ENCODE peak calls at places on chromosomes 4 and X, in five cellular contexts. X is pancreas; O is CD4-positive, alpha-beta T cell; J is upper lobe of right lung; Z is mammary epithelial cell. E is an unnamed sample.

GRCh38 chrX:10045327-10046000 is 78.3 kb downstream of the CLDN34 start:
- DNase-seq in O (no peak), X (peak; percentile 62), J (no peak), Z (no peak), E (no peak)

GRCh38 chrX:8179653-8180052 is 8.6 kb upstream of the VCX2 start:
- DNase-seq in J (no peak), Z (no peak), X (no peak), O (no peak), E (no peak)

GRCh38 chrX:39810901-39811300 is 286.9 kb downstream of the BCOR start:
- DNase-seq in Z (no peak), O (no peak), X (no peak), J (no peak), E (no peak)

GRCh38 chr4:129526812-129527211 is 430.9 kb downstream of the C4orf33 start:
- DNase-seq in J (no peak), O (no peak), Z (no peak), X (no peak), E (peak; percentile 1)

GRCh38 chr4:73379946-73380345 is 24.1 kb upstream of the ALB start:
- DNase-seq in X (no peak), Z (peak; percentile 45), J (no peak), O (no peak), E (no peak)

GRCh38 chr4:180664766-180665368 is 1578.3 kb upstream of the TENM3 start:
- DNase-seq in X (peak; percentile 28), O (no peak), Z (peak; percentile 63), J (no peak), E (peak; percentile 92)

GRCh38 chrX:122906726-122907125 is 277.4 kb upstream of the GRIA3 start:
- DNase-seq in J (no peak), X (no peak), O (no peak), Z (no peak), E (no peak)

GRCh38 chrX:1582686-1583437 is 8.5 kb upstream of the AKAP17A start:
- DNase-seq in O (no peak), Z (peak; percentile 52), J (no peak), X (no peak), E (peak; percentile 58)

GRCh38 chr4:99610605-99611172 is 36.1 kb downstream of the MTTP start:
- DNase-seq in O (no peak), Z (no peak), X (no peak), J (no peak), E (no peak)

GRCh38 chr4:139625487-139625886 is 40.1 kb upstream of the MGST2 start:
- DNase-seq in X (peak; percentile 54), J (no peak), O (no peak), Z (no peak), E (no peak)

GRCh38 chrX:100447563-100448397 is 37.7 kb upstream of the PCDH19 start:
- DNase-seq in O (no peak), X (peak; percentile 36), J (no peak), Z (peak; percentile 2), E (peak; percentile 20)

GRCh38 chr4:76208005-76208765 is 5.4 kb downstream of the SCARB2 start:
- DNase-seq in O (no peak), X (peak; percentile 69), Z (peak; percentile 85), J (peak; percentile 78), E (no peak)

GRCh38 chr4:176755624-176756023 is 37.1 kb downstream of the VEGFC start:
- DNase-seq in J (no peak), X (no peak), O (no peak), Z (no peak), E (no peak)

GRCh38 chrX:118780509-118780908 is 43.1 kb upstream of the ZCCHC12 start:
- DNase-seq in O (no peak), Z (no peak), J (no peak), X (no peak), E (no peak)

GRCh38 chr4:100696531-100696930 is 178.7 kb upstream of the EMCN start:
- DNase-seq in X (no peak), J (no peak), Z (no peak), O (no peak), E (no peak)

GRCh38 chr4:5460106-5460801 is 248.1 kb downstream of the EVC2 start:
- DNase-seq in Z (no peak), X (no peak), O (no peak), J (peak; percentile 61), E (peak; percentile 8)

GRCh38 chrX:86148024-86148511 is at the start of gene DACH2:
- DNase-seq in O (peak; percentile 42), X (peak; percentile 84), J (peak; percentile 85), Z (peak; percentile 75), E (no peak)

GRCh38 chr4:158949094-158949493 is 153.8 kb upstream of the RAPGEF2 start:
- DNase-seq in O (no peak), J (no peak), Z (peak; percentile 68), X (no peak), E (no peak)

GRCh38 chr4:115945026-115945425 is 831.6 kb upstream of the NDST4 start:
- DNase-seq in Z (no peak), J (no peak), X (no peak), O (no peak), E (no peak)

GRCh38 chr4:89704651-89705395 is 132.1 kb downstream of the SNCA start:
- DNase-seq in X (no peak), O (no peak), Z (no peak), J (no peak), E (no peak)

GRCh38 chr4:8897768-8898167 is 26.1 kb upstream of the HMX1 start:
- DNase-seq in X (no peak), J (no peak), O (no peak), Z (peak; percentile 37), E (no peak)

GRCh38 chr4:1357356-1358248 is 10.6 kb downstream of the UVSSA start:
- DNase-seq in J (no peak), X (no peak), Z (no peak), O (no peak), E (no peak)

GRCh38 chr4:1354983-1355275 is 7.9 kb downstream of the UVSSA start:
- DNase-seq in Z (no peak), J (no peak), X (no peak), O (no peak), E (no peak)

GRCh38 chr4:1354136-1354982 is 7.4 kb downstream of the UVSSA start:
- DNase-seq in J (no peak), X (peak; percentile 36), O (no peak), Z (no peak), E (no peak)

GRCh38 chr4:1355378-1355777 is 8.4 kb downstream of the UVSSA start:
- DNase-seq in Z (no peak), O (no peak), X (peak; percentile 24), J (no peak), E (no peak)

GRCh38 chr4:1356181-1356998 is 9.4 kb downstream of the UVSSA start:
- DNase-seq in Z (peak; percentile 6), O (peak; percentile 66), X (peak; percentile 65), J (no peak), E (peak; percentile 41)
- TF ChIP-seq CTCF in Z (peak; percentile 74), O (peak; percentile 80), X (peak; percentile 66), J (peak; percentile 84), E (peak; percentile 81)

DNA sequence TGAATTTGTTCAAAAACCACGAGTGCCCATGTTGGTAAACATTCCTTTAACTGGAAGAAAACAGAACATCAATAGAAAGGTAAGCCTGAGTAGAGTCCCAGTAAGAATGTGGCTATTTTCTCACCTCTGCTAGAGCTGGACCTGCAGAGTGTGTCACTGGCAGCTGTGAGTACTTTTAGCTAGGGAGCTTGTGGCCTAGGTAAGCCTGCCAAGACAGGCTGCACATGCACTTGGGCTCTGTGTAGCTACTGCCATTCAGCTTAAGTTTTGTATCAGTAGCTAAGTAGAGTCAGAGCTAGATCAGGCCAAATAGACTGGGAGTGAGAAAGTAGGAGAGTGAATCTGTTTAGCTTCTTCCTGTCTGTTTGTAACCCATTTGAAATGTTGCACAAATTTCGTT is 35.3 kb downstream of the RBPJ start:
- DNase-seq in Z (peak; percentile 49), J (no peak), X (no peak), O (no peak), E (peak; percentile 13)
- H3K27ac ChIP-seq in Z (no peak overlapping the region), J (no peak overlapping the region), X (no peak overlapping the region), O (no peak overlapping the region), E (no peak overlapping the region)

GRCh38 chrX:55624403-55624802 is 1.2 kb downstream of the FOXR2 start:
- DNase-seq in J (no peak), O (no peak), X (no peak), Z (no peak), E (no peak)

GRCh38 chrX:55619547-55619946 is 3.7 kb upstream of the FOXR2 start:
- DNase-seq in X (no peak), J (no peak), O (no peak), Z (no peak), E (no peak)

DNA sequence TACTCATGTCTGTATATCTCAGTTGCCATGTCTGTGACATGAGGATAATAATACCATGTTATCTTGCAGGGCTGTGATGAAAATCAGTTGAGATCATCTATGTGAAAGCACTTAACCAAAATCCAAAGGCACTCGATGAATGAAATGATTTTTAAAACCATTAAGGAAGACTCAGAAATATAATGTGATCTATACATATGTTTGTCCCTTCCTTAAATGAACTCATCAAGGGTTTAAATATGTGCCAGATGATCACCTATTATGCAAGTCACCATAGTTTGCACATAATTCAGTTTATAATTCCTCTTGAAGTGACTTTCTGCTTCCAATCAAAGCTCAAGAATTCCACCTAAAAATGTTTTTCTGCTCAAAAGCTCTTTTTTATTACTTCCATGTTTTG is at the start of gene FOXR2:
- DNase-seq in J (no peak), Z (no peak), X (no peak), O (no peak), E (no peak)
- TF ChIP-seq CTCF in J (no peak), Z (no peak), X (no peak), O (no peak), E (no peak)

GRCh38 chr4:155241225-155241624 is 32.8 kb downstream of the NPY2R start:
- DNase-seq in O (no peak), Z (no peak), J (no peak), X (no peak), E (no peak)

GRCh38 chr4:155234206-155234605 is 25.8 kb downstream of the NPY2R start:
- DNase-seq in J (no peak), X (no peak), O (no peak), Z (no peak), E (no peak)

GRCh38 chr4:155241664-155242063 is 33.2 kb downstream of the NPY2R start:
- DNase-seq in O (no peak), J (no peak), Z (peak; percentile 17), X (no peak), E (no peak)

GRCh38 chr4:155232432-155232831 is 24.0 kb downstream of the NPY2R start:
- DNase-seq in Z (no peak), J (no peak), X (no peak), O (no peak), E (no peak)

DNA sequence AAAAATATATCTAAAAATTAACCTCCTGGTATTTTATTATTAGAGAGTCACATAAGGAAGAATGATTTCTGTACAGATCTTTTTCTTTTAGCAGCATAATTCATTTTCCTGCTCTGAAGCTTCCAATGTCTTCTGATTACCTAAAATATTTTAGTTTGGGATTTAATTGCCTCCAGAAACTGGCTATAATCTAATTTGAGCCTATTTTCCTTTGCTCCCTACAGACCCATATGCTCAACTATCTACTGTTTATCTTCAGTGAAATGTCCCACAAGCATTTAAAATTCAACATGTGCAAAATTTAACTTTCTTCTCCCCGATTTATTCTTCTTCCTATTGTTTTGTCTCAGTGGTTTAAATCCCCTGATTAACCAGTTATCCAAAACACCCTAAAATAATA is 29.1 kb downstream of the NPY2R start:
- DNase-seq in Z (no peak), O (no peak), X (no peak), J (no peak), E (no peak)
- H3K27ac ChIP-seq in Z (no peak overlapping the region), O (no peak overlapping the region), X (no peak overlapping the region), J (no peak overlapping the region), E (no peak overlapping the region)

E was measured in OCI-LY7.